ENCODE peak calls at places on chromosomes 7 and 10, in nine cellular contexts. One of them, this sample, is unnamed.

GRCh38 chr10:116722736-116723427 is 19.5 kb downstream of the HSPA12A start:
- DNase-seq in kidney: no peak
- DNase-seq in glutamatergic neuron: peak
- DNase-seq in foreskin fibroblast: no peak
- DNase-seq in choroid plexus epithelial cell: no peak
- DNase-seq in CD4-positive, alpha-beta T cell: no peak
- DNase-seq in astrocyte of the spinal cord: no peak
- DNase-seq in thyroid gland: no peak
- DNase-seq in left ventricle myocardium inferior: no peak
- DNase-seq in this sample: no peak

GRCh38 chr7:91424372-91424771 is 160.1 kb downstream of the FZD1 start:
- DNase-seq in kidney: no peak
- DNase-seq in glutamatergic neuron: peak
- DNase-seq in foreskin fibroblast: no peak
- DNase-seq in choroid plexus epithelial cell: no peak
- DNase-seq in CD4-positive, alpha-beta T cell: no peak
- DNase-seq in astrocyte of the spinal cord: no peak
- DNase-seq in thyroid gland: peak
- DNase-seq in left ventricle myocardium inferior: no peak
- DNase-seq in this sample: no peak

GRCh38 chr10:127293640-127294039 is 97.2 kb upstream of the INSYN2A start:
- DNase-seq in kidney: no peak
- DNase-seq in glutamatergic neuron: no peak
- DNase-seq in foreskin fibroblast: no peak
- DNase-seq in choroid plexus epithelial cell: no peak
- DNase-seq in CD4-positive, alpha-beta T cell: peak
- DNase-seq in astrocyte of the spinal cord: no peak
- DNase-seq in thyroid gland: no peak
- DNase-seq in left ventricle myocardium inferior: no peak
- DNase-seq in this sample: no peak

GRCh38 chr10:113987805-113988204 is 55.9 kb upstream of the ADRB1 start:
- DNase-seq in kidney: no peak
- DNase-seq in glutamatergic neuron: no peak
- DNase-seq in foreskin fibroblast: peak
- DNase-seq in choroid plexus epithelial cell: no peak
- DNase-seq in CD4-positive, alpha-beta T cell: no peak
- DNase-seq in astrocyte of the spinal cord: no peak
- DNase-seq in thyroid gland: no peak
- DNase-seq in left ventricle myocardium inferior: no peak
- DNase-seq in this sample: no peak

GRCh38 chr10:70575486-70575873 is 27.1 kb downstream of the PRF1 start:
- DNase-seq in kidney: peak
- DNase-seq in glutamatergic neuron: no peak
- DNase-seq in foreskin fibroblast: no peak
- DNase-seq in choroid plexus epithelial cell: peak
- DNase-seq in CD4-positive, alpha-beta T cell: no peak
- DNase-seq in astrocyte of the spinal cord: peak
- DNase-seq in thyroid gland: no peak
- DNase-seq in left ventricle myocardium inferior: no peak
- DNase-seq in this sample: no peak

GRCh38 chr7:130891254-130892094 is 157.5 kb upstream of the KLF14 start:
- DNase-seq in kidney: peak
- DNase-seq in glutamatergic neuron: no peak
- DNase-seq in foreskin fibroblast: peak
- DNase-seq in choroid plexus epithelial cell: peak
- DNase-seq in CD4-positive, alpha-beta T cell: no peak
- DNase-seq in astrocyte of the spinal cord: peak
- DNase-seq in thyroid gland: peak
- DNase-seq in left ventricle myocardium inferior: no peak
- DNase-seq in this sample: peak

GRCh38 chr10:63409465-63410027 is 56.2 kb downstream of the JMJD1C start:
- DNase-seq in kidney: no peak
- DNase-seq in glutamatergic neuron: no peak
- DNase-seq in foreskin fibroblast: peak
- DNase-seq in choroid plexus epithelial cell: peak
- DNase-seq in CD4-positive, alpha-beta T cell: no peak
- DNase-seq in astrocyte of the spinal cord: peak
- DNase-seq in thyroid gland: no peak
- DNase-seq in left ventricle myocardium inferior: no peak
- DNase-seq in this sample: peak

GRCh38 chr10:97427571-97428179 is 1.7 kb downstream of the PGAM1 start:
- DNase-seq in kidney: no peak
- DNase-seq in glutamatergic neuron: peak
- DNase-seq in foreskin fibroblast: peak
- DNase-seq in choroid plexus epithelial cell: no peak
- DNase-seq in CD4-positive, alpha-beta T cell: no peak
- DNase-seq in astrocyte of the spinal cord: peak
- DNase-seq in thyroid gland: peak
- DNase-seq in left ventricle myocardium inferior: no peak
- DNase-seq in this sample: peak

GRCh38 chr7:24378871-24379608 is 95.0 kb downstream of the NPY start:
- DNase-seq in kidney: no peak
- DNase-seq in glutamatergic neuron: no peak
- DNase-seq in foreskin fibroblast: peak
- DNase-seq in choroid plexus epithelial cell: peak
- DNase-seq in CD4-positive, alpha-beta T cell: no peak
- DNase-seq in astrocyte of the spinal cord: peak
- DNase-seq in thyroid gland: no peak
- DNase-seq in left ventricle myocardium inferior: no peak
- DNase-seq in this sample: peak

GRCh38 chr7:24383055-24383454 is 99.1 kb downstream of the NPY start:
- DNase-seq in kidney: no peak
- DNase-seq in glutamatergic neuron: no peak
- DNase-seq in foreskin fibroblast: no peak
- DNase-seq in choroid plexus epithelial cell: no peak
- DNase-seq in CD4-positive, alpha-beta T cell: no peak
- DNase-seq in astrocyte of the spinal cord: no peak
- DNase-seq in thyroid gland: no peak
- DNase-seq in left ventricle myocardium inferior: no peak
- DNase-seq in this sample: no peak

GRCh38 chr7:24384362-24385030 is 100.5 kb downstream of the NPY start:
- DNase-seq in kidney: no peak
- DNase-seq in glutamatergic neuron: no peak
- DNase-seq in foreskin fibroblast: no peak
- DNase-seq in choroid plexus epithelial cell: peak
- DNase-seq in CD4-positive, alpha-beta T cell: no peak
- DNase-seq in astrocyte of the spinal cord: no peak
- DNase-seq in thyroid gland: no peak
- DNase-seq in left ventricle myocardium inferior: no peak
- DNase-seq in this sample: no peak

DNA sequence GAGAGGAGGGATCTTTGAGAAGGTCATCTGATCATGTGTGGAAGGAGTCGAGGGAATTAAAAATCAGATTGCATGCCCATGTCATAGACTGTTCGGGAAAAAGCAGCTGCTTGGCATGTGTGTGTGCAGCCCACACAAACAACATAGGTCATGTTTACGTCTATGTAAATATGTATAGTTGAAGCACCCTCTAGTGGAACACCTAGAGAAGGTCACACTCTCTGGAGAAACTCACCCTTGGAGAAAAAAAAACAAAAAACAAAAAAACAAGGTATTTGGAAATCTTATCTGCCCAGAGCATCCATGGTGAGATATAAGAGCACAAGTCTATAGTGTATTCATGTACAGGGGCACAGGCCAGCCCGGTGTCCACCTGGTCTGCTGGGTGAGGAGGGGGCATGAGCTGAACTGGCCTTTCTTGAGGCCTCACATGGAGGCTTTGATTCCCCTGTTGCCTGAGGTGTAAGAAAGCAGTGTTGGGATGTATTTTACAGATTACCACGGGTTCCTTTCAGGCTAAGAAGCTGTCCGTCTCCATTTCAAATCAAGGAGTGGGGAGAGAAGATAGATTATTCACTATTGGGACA is 98.0 kb downstream of the NPY start:
- DNase-seq in kidney: no peak
- DNase-seq in glutamatergic neuron: no peak
- DNase-seq in foreskin fibroblast: peak
- DNase-seq in choroid plexus epithelial cell: peak
- DNase-seq in CD4-positive, alpha-beta T cell: no peak
- DNase-seq in astrocyte of the spinal cord: peak
- DNase-seq in thyroid gland: no peak
- DNase-seq in left ventricle myocardium inferior: no peak
- DNase-seq in this sample: peak
- TF ChIP-seq CTCF in kidney: peak
- TF ChIP-seq CTCF in glutamatergic neuron: peak
- TF ChIP-seq CTCF in foreskin fibroblast: peak
- TF ChIP-seq CTCF in choroid plexus epithelial cell: peak
- TF ChIP-seq CTCF in CD4-positive, alpha-beta T cell: no peak
- TF ChIP-seq CTCF in astrocyte of the spinal cord: peak
- TF ChIP-seq CTCF in thyroid gland: no peak
- TF ChIP-seq CTCF in left ventricle myocardium inferior: peak
- TF ChIP-seq CTCF in this sample: peak

GRCh38 chr10:132254841-132255240 is 52.9 kb downstream of the STK32C start:
- DNase-seq in kidney: no peak
- DNase-seq in glutamatergic neuron: no peak
- DNase-seq in foreskin fibroblast: no peak
- DNase-seq in choroid plexus epithelial cell: no peak
- DNase-seq in CD4-positive, alpha-beta T cell: no peak
- DNase-seq in astrocyte of the spinal cord: no peak
- DNase-seq in thyroid gland: no peak
- DNase-seq in left ventricle myocardium inferior: no peak
- DNase-seq in this sample: no peak

GRCh38 chr10:132253092-132253687 is 54.6 kb downstream of the STK32C start:
- DNase-seq in kidney: no peak
- DNase-seq in glutamatergic neuron: no peak
- DNase-seq in foreskin fibroblast: no peak
- DNase-seq in choroid plexus epithelial cell: no peak
- DNase-seq in CD4-positive, alpha-beta T cell: no peak
- DNase-seq in astrocyte of the spinal cord: no peak
- DNase-seq in thyroid gland: no peak
- DNase-seq in left ventricle myocardium inferior: no peak
- DNase-seq in this sample: no peak

GRCh38 chr10:132251928-132252327 is 55.8 kb downstream of the STK32C start:
- DNase-seq in kidney: no peak
- DNase-seq in glutamatergic neuron: no peak
- DNase-seq in foreskin fibroblast: no peak
- DNase-seq in choroid plexus epithelial cell: no peak
- DNase-seq in CD4-positive, alpha-beta T cell: no peak
- DNase-seq in astrocyte of the spinal cord: no peak
- DNase-seq in thyroid gland: no peak
- DNase-seq in left ventricle myocardium inferior: no peak
- DNase-seq in this sample: no peak

GRCh38 chr10:132250456-132251223 is 57.1 kb downstream of the STK32C start:
- DNase-seq in kidney: no peak
- DNase-seq in glutamatergic neuron: no peak
- DNase-seq in foreskin fibroblast: no peak
- DNase-seq in choroid plexus epithelial cell: no peak
- DNase-seq in CD4-positive, alpha-beta T cell: no peak
- DNase-seq in astrocyte of the spinal cord: no peak
- DNase-seq in thyroid gland: no peak
- DNase-seq in left ventricle myocardium inferior: no peak
- DNase-seq in this sample: no peak

GRCh38 chr10:132252412-132252811 is 55.3 kb downstream of the STK32C start:
- DNase-seq in kidney: no peak
- DNase-seq in glutamatergic neuron: no peak
- DNase-seq in foreskin fibroblast: no peak
- DNase-seq in choroid plexus epithelial cell: no peak
- DNase-seq in CD4-positive, alpha-beta T cell: no peak
- DNase-seq in astrocyte of the spinal cord: no peak
- DNase-seq in thyroid gland: no peak
- DNase-seq in left ventricle myocardium inferior: no peak
- DNase-seq in this sample: no peak
- TF ChIP-seq CTCF in kidney: no peak
- TF ChIP-seq CTCF in glutamatergic neuron: peak
- TF ChIP-seq CTCF in foreskin fibroblast: no peak
- TF ChIP-seq CTCF in choroid plexus epithelial cell: peak
- TF ChIP-seq CTCF in CD4-positive, alpha-beta T cell: no peak
- TF ChIP-seq CTCF in astrocyte of the spinal cord: no peak
- TF ChIP-seq CTCF in thyroid gland: no peak
- TF ChIP-seq CTCF in left ventricle myocardium inferior: no peak
- TF ChIP-seq CTCF in this sample: peak

DNA sequence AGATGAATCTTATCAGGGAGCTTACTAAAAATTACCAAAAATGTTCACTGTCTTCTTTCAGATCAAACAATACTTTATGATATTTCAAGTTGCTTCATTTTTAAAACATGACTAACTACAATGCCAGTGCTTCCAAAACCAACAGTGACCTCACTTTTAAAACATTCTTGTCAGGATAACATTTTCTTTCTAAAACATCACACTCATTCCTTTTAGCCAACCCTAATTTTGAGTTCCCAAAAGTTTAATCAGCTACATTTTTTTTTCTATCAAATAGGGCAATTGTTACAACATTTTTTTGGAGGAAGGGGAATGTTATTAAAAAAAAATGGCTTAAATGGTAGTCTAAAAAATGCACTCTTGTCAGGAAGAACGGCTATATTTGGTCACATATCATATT is 37.3 kb downstream of the RTKN2 start:
- DNase-seq in kidney: no peak
- DNase-seq in glutamatergic neuron: no peak
- DNase-seq in foreskin fibroblast: peak
- DNase-seq in choroid plexus epithelial cell: peak
- DNase-seq in CD4-positive, alpha-beta T cell: no peak
- DNase-seq in astrocyte of the spinal cord: peak
- DNase-seq in thyroid gland: no peak
- DNase-seq in left ventricle myocardium inferior: no peak
- DNase-seq in this sample: peak
- TF ChIP-seq CTCF in kidney: no peak
- TF ChIP-seq CTCF in glutamatergic neuron: no peak
- TF ChIP-seq CTCF in foreskin fibroblast: no peak
- TF ChIP-seq CTCF in choroid plexus epithelial cell: no peak
- TF ChIP-seq CTCF in CD4-positive, alpha-beta T cell: no peak
- TF ChIP-seq CTCF in astrocyte of the spinal cord: no peak
- TF ChIP-seq CTCF in thyroid gland: no peak
- TF ChIP-seq CTCF in left ventricle myocardium inferior: no peak
- TF ChIP-seq CTCF in this sample: no peak

GRCh38 chr7:44917465-44917864 is 32.1 kb upstream of the PURB start:
- DNase-seq in kidney: no peak
- DNase-seq in glutamatergic neuron: no peak
- DNase-seq in foreskin fibroblast: no peak
- DNase-seq in choroid plexus epithelial cell: no peak
- DNase-seq in CD4-positive, alpha-beta T cell: no peak
- DNase-seq in astrocyte of the spinal cord: no peak
- DNase-seq in thyroid gland: no peak
- DNase-seq in left ventricle myocardium inferior: no peak
- DNase-seq in this sample: no peak

GRCh38 chr7:44918029-44918428 is 32.7 kb upstream of the PURB start:
- DNase-seq in kidney: no peak
- DNase-seq in glutamatergic neuron: no peak
- DNase-seq in foreskin fibroblast: no peak
- DNase-seq in choroid plexus epithelial cell: no peak
- DNase-seq in CD4-positive, alpha-beta T cell: no peak
- DNase-seq in astrocyte of the spinal cord: no peak
- DNase-seq in thyroid gland: no peak
- DNase-seq in left ventricle myocardium inferior: no peak
- DNase-seq in this sample: no peak

GRCh38 chr7:44921607-44922350 is 36.4 kb upstream of the PURB start:
- DNase-seq in kidney: peak
- DNase-seq in glutamatergic neuron: peak
- DNase-seq in foreskin fibroblast: peak
- DNase-seq in choroid plexus epithelial cell: peak
- DNase-seq in CD4-positive, alpha-beta T cell: peak
- DNase-seq in astrocyte of the spinal cord: peak
- DNase-seq in thyroid gland: peak
- DNase-seq in left ventricle myocardium inferior: peak
- DNase-seq in this sample: peak

GRCh38 chr7:44920119-44920518 is 34.8 kb upstream of the PURB start:
- DNase-seq in kidney: no peak
- DNase-seq in glutamatergic neuron: no peak
- DNase-seq in foreskin fibroblast: no peak
- DNase-seq in choroid plexus epithelial cell: no peak
- DNase-seq in CD4-positive, alpha-beta T cell: no peak
- DNase-seq in astrocyte of the spinal cord: no peak
- DNase-seq in thyroid gland: no peak
- DNase-seq in left ventricle myocardium inferior: no peak
- DNase-seq in this sample: no peak

DNA sequence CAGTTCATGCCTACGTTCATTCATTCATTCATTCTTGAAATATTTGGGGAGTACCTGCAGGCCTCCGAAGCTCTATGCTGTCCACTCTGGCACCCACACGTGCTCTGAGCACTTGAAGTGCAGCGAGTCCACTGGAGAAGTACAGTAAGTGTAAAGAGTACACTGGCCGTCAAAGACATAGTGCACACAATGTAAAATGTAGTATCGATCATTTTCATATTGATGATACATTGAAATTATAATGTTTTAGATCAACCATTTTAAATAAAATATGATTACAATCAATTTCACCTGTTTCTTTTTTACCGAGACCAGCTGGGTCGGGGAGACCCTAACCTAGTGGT is 37.0 kb upstream of the PURB start:
- DNase-seq in kidney: no peak
- DNase-seq in glutamatergic neuron: no peak
- DNase-seq in foreskin fibroblast: no peak
- DNase-seq in choroid plexus epithelial cell: no peak
- DNase-seq in CD4-positive, alpha-beta T cell: no peak
- DNase-seq in astrocyte of the spinal cord: no peak
- DNase-seq in thyroid gland: no peak
- DNase-seq in left ventricle myocardium inferior: no peak
- DNase-seq in this sample: no peak
- TF ChIP-seq CTCF in kidney: no peak
- TF ChIP-seq CTCF in glutamatergic neuron: peak
- TF ChIP-seq CTCF in foreskin fibroblast: no peak
- TF ChIP-seq CTCF in choroid plexus epithelial cell: no peak
- TF ChIP-seq CTCF in CD4-positive, alpha-beta T cell: peak
- TF ChIP-seq CTCF in astrocyte of the spinal cord: no peak
- TF ChIP-seq CTCF in thyroid gland: no peak
- TF ChIP-seq CTCF in left ventricle myocardium inferior: peak
- TF ChIP-seq CTCF in this sample: peak

This sample was measured in HFFc6.